ENCODE peak calls at places on chromosomes 6 and 20, in seven cellular contexts. I is left ventricle myocardium inferior; T is GM23248; H is neuronal stem cell; C is psoas muscle; U is effector memory CD4-positive, alpha-beta T cell; L is cardiac muscle cell. D is an unnamed sample. For H3K36me3, the result is how much of the 10 kb centered on the place peaks cover.

GRCh38 chr6:163646133-163646532 is 231.6 kb downstream of the QKI start:
- DNase-seq in I (no peak), T (no peak), H (no peak), C (no peak), U (no peak), L (no peak), D (no peak)

GRCh38 chr6:144474290-144474689 is 189.2 kb downstream of the UTRN start:
- DNase-seq in I (no peak), T (no peak), H (no peak), C (no peak), U (no peak), L (no peak), D (no peak)

GRCh38 chr6:7939864-7940228 is 29.3 kb upstream of the TXNDC5 start:
- DNase-seq in I (no peak), T (peak), H (no peak), C (no peak), U (no peak), L (peak), D (no peak)

GRCh38 chr6:1841131-1841530 is 231.4 kb downstream of the FOXC1 start:
- DNase-seq in I (no peak), T (no peak), H (no peak), C (no peak), U (no peak), L (no peak), D (no peak)

GRCh38 chr6:53044071-53044470 is 21.1 kb upstream of the FBXO9 start:
- DNase-seq in I (no peak), T (peak), H (no peak), C (no peak), U (no peak), L (peak), D (no peak)

GRCh38 chr6:28743271-28743789 is 180.5 kb downstream of the TRIM27 start:
- DNase-seq in I (no peak), T (no peak), H (no peak), C (no peak), U (no peak), L (no peak), D (no peak)

GRCh38 chr20:41214666-41215065 is 77.3 kb downstream of the PLCG1 start:
- DNase-seq in I (no peak), T (no peak), H (no peak), C (no peak), U (no peak), L (no peak), D (no peak)

GRCh38 chr20:14303106-14303505 is 34.3 kb downstream of the FLRT3 start:
- DNase-seq in I (no peak), T (no peak), H (no peak), C (no peak), U (no peak), L (no peak), D (no peak)

GRCh38 chr20:31835977-31836852 is 9.2 kb downstream of the FOXS1 start:
- DNase-seq in I (peak), T (peak), H (no peak), C (peak), U (no peak), L (no peak), D (peak)

GRCh38 chr20:25692499-25692898 is 4.2 kb downstream of the ZNF337 start:
- DNase-seq in I (no peak), T (peak), H (no peak), C (no peak), U (no peak), L (no peak), D (no peak)

GRCh38 chr6:44671333-44671732 is 283.8 kb downstream of the CDC5L start:
- DNase-seq in I (no peak), T (no peak), H (no peak), C (no peak), U (no peak), L (no peak), D (no peak)

GRCh38 chr20:30963591-30963990 is 293.9 kb upstream of the DEFB115 start:
- DNase-seq in I (no peak), T (no peak), H (no peak), C (no peak), U (no peak), L (no peak), D (no peak)

GRCh38 chr6:166667886-166668620 is 41.0 kb upstream of the RPS6KA2 start:
- DNase-seq in I (no peak), T (peak), H (no peak), C (no peak), U (no peak), L (no peak), D (no peak)

GRCh38 chr6:12844284-12845223 is 128.0 kb downstream of the PHACTR1 start:
- DNase-seq in I (no peak), T (peak), H (no peak), C (no peak), U (no peak), L (peak), D (no peak)

GRCh38 chr6:125944434-125944816 is 12.1 kb upstream of the HINT3 start:
- DNase-seq in I (peak), T (peak), H (no peak), C (no peak), U (no peak), L (no peak), D (peak)

GRCh38 chr6:147131728-147132127 is 72.5 kb upstream of the STXBP5 start:
- DNase-seq in I (no peak), T (peak), H (no peak), C (no peak), U (no peak), L (no peak), D (no peak)

GRCh38 chr20:1934162-1934561 is 39.0 kb downstream of the SIRPA start:
- DNase-seq in I (no peak), T (peak), H (no peak), C (no peak), U (no peak), L (no peak), D (no peak)

GRCh38 chr6:37860226-37860839 is 40.8 kb downstream of the ZFAND3 start:
- DNase-seq in I (no peak), T (peak), H (no peak), C (no peak), U (no peak), L (peak), D (no peak)

GRCh38 chr6:136525586-136526195 is 24.5 kb downstream of the MAP7 start:
- DNase-seq in I (no peak), T (no peak), H (no peak), C (no peak), U (no peak), L (no peak), D (no peak)

GRCh38 chr6:136528477-136528876 is 21.7 kb downstream of the MAP7 start:
- DNase-seq in I (no peak), T (peak), H (no peak), C (no peak), U (no peak), L (no peak), D (no peak)

GRCh38 chr6:136527831-136528230 is 22.4 kb downstream of the MAP7 start:
- DNase-seq in I (no peak), T (peak), H (no peak), C (no peak), U (no peak), L (no peak), D (no peak)

GRCh38 chr6:136526196-136526930 is 23.9 kb downstream of the MAP7 start:
- DNase-seq in I (peak), T (peak), H (peak), C (peak), U (no peak), L (peak), D (no peak)

DNA sequence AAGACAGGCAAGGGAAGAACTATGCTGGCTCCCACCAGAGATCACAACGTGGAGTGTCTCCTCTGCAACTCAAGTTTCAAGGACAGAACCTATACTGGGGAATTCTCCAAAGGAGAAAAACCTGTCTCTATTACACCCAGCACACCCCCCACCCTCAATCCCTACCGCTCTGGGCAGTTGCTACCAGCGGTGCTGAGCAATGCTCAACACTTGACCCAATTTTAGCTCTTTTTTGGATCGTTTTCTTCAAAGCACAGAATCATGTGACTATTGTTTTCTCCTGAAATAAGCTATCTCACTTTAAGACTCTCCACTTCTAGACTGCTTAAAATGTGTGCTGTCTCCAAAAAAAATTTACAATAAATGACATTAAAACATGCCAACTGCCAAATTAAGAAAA is 23.3 kb downstream of the MAP7 start:
- DNase-seq in I (no peak), T (no peak), H (no peak), C (no peak), U (no peak), L (no peak), D (no peak)
- H3K27ac ChIP-seq in I (no peak), T (no peak), H (no peak), C (no peak), U (no peak), L (no peak), D (no peak)

GRCh38 chr20:50439539-50440453 is 70.4 kb upstream of the PTPN1 start:
- DNase-seq in I (no peak), T (peak), H (no peak), C (peak), U (no peak), L (no peak), D (no peak)
- H3K36me3 ChIP-seq in I (under half), T (under half), H (under half), C (under half), U (under half), L (under half), D (under half)

DNA sequence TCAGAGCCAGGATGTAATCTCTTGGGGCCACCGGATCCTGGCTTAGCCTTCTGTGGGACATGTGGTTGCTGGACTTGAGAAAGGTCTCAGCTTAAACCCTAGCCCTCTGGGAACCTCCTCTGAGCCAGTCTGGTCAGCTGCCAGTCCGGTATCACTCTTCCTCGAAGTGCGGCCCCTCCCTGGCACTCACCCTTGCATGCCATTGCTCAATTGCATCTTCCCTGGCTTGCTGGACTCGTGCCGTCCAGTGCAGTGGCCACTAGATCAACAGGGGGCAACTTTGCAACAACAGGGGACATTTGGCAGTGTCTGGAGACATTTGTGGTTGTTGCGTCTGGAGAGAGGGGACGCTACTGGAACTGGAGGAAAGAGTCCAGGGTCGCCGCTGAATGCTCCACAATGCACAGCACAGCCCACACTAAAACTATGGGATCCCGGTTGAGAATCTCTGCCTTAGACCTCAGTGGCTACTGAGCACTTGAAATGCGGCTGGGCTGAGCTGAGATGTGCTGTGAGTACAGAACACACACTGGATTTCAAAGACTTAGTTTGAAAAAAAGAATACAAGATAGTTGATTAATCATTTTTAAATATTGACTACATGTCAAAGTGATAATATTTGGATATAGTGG is 152.1 kb downstream of the TFAP2C start:
- DNase-seq in I (no peak), T (peak), H (no peak), C (peak), U (no peak), L (no peak), D (no peak)
- H3K27ac ChIP-seq in I (no peak), T (peak), H (no peak), C (no peak), U (no peak), L (no peak), D (no peak)

DNA sequence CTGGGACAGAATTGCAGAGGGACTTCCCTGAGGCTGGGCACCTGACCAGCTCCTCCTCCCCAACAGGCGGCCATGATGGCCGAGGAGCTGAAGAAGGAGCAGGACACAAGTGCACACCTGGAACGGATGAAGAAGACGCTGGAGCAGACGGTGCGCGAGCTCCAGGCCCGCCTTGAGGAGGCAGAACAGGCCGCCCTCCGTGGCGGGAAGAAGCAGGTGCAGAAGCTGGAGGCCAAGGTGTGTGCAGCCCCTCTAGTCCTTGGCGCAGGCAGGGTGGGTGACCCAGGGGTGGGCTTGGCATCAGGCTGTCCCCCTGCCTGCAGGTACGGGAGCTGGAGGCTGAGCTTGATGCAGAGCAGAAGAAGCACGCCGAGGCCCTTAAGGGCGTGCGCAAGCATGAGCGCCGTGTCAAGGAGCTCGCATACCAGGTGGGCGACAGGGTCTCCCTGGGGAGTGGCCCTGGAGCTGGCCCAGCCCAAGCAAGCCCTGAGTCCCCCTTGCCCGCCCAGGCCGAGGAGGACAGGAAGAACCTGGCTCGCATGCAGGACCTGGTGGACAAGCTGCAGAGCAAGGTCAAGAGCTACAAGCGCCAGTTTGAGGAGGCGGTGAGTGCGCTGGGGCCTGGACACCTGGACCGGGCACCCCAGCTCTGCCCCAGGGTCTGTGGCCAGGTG is 45.4 kb downstream of the MYH7B start:
- DNase-seq in I (peak), T (no peak), H (no peak), C (peak), U (no peak), L (no peak), D (no peak)
- H3K36me3 ChIP-seq in I (half or more), T (under half), H (half or more), C (half or more), U (half or more), L (half or more), D (half or more)

DNA sequence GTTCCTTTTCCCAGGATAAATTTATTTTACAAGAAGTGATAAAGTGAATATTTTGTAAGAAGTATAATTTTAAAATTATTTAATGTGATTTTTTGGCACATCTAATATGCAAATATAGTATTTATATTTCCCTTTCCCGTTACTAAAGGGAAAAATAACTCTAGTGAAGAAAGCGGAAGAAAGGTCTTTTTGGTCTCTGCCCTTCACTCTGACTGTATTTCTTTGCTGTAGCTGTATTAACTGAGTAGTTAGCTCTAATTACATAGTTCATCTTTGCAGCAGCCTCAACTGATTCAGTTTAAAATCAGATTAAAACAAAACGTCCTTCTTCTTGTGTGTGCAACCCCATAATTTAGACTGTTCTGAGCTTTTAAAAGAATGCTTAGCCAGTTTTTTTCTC is 57.4 kb upstream of the RNF144B start:
- DNase-seq in I (no peak), T (no peak), H (no peak), C (no peak), U (no peak), L (no peak), D (no peak)
- H3K27ac ChIP-seq in I (peak), T (no peak), H (no peak), C (peak), U (no peak), L (no peak), D (peak)

DNA sequence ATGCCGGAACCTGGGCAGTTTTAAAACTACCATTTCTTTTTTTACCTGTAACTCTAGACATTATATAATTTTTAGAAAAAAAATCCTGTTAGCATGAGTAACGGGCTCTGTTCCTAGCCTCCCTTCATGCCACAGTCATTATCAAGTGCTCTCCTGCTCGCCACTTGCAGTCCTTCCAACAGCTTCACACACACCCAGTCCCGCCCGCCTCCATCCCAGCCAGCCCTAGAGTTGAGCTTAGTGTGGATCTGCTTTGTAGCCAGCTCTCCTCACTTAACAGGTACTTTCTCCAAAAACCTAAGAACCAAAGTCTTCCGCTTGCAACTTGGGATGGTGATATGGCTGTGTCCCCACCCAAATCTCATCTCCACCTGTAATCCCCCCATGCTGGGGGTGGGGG is 51.5 kb downstream of the EZR start:
- DNase-seq in I (no peak), T (no peak), H (no peak), C (no peak), U (no peak), L (no peak), D (no peak)
- H3K36me3 ChIP-seq in I (half or more), T (under half), H (half or more), C (half or more), U (half or more), L (half or more), D (half or more)

GRCh38 chr6:42938428-42938796 is 9.1 kb downstream of the CNPY3 start:
- DNase-seq in I (no peak), T (no peak), H (no peak), C (no peak), U (no peak), L (no peak), D (no peak)

GRCh38 chr6:42937548-42938427 is 8.5 kb downstream of the CNPY3 start:
- DNase-seq in I (no peak), T (peak), H (no peak), C (no peak), U (no peak), L (no peak), D (no peak)

GRCh38 chr6:42939810-42940167 is 10.5 kb downstream of the CNPY3 start:
- DNase-seq in I (no peak), T (no peak), H (no peak), C (no peak), U (no peak), L (no peak), D (no peak)

GRCh38 chr6:42940493-42941045 is 11.3 kb downstream of the CNPY3 start:
- DNase-seq in I (no peak), T (no peak), H (no peak), C (no peak), U (no peak), L (no peak), D (no peak)

DNA sequence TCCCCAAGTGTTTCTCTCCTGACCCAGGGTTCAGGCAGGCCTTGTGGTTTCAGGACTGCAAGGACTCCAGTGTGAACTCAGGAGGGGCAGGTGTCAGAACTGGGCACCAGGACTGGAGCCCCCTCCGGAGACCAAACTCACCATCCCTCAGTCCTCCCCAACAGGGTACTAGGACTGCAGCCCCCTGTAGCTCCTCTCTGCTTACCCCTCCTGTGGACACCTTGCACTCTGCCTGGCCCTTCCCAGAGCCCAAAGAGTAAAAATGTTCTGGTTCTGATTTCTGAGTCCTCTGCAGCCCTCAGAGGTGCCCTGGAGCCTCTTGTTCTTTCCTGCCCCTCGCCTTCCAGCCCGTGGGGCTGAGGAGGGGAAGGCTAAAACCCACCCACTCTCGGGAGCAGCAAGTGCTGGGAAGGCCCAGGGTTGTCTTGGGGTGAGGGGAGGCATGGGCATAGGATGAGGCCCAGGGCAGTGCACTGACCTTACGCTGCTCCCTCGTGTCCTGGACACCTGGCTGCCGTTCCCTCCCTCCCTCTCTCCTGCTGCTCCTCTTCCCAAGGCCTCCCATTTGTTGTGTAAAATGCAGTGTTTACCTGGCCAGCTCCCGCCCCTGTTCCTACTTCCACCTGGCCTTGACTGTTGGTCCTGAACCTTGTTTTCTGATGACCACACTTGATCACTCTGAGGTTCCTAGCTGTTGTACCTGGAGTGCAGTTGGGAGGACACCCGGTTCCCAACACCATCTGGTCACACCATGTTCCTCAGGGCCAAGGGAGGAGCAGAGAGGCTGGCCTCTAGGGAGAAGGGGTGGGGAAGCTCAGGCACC is 9.9 kb downstream of the CNPY3 start:
- DNase-seq in I (no peak), T (no peak), H (no peak), C (no peak), U (no peak), L (no peak), D (no peak)
- H3K27ac ChIP-seq in I (no peak), T (no peak), H (no peak), C (no peak), U (no peak), L (peak), D (no peak)

DNA sequence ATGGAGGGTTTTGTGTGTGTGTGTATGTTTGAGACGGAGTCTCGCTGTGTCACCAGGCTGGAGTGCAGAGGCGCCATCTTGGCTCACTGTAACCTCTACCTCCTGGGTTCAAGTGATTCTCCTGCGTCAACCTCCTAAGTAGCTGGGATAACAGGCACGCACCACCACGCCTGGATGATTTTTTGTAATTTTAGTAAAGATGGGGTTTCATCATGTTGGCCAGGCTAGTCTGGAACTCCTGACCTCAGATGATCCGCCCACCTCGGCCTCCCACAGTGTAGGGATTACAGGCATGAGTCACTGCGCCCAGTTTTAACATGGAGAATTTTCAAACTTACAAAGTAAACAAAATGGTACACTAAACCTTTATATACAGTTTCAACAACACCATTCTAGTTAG is 22.8 kb downstream of the AMD1 start:
- DNase-seq in I (no peak), T (no peak), H (no peak), C (no peak), U (no peak), L (no peak), D (no peak)
- H3K36me3 ChIP-seq in I (half or more), T (half or more), H (under half), C (half or more), U (under half), L (under half), D (under half)

GRCh38 chr6:26025894-26026832 is 61.1 kb upstream of the HFE start:
- DNase-seq in I (peak), T (peak), H (peak), C (peak), U (peak), L (peak), D (peak)
- H3K27ac ChIP-seq in I (peak), T (peak), H (peak), C (peak), U (peak), L (peak), D (peak)